ENCODE peak calls at places on chromosomes 12 and 14, in six cellular contexts. One of them, this sample, is unnamed.

GRCh38 chr14:100084591-100084990 is 19.4 kb downstream of the EVL start:
- DNase-seq in neuronal stem cell: no peak
- DNase-seq in mesenchymal stem cell: no peak
- DNase-seq in H1: no peak
- DNase-seq in IMR-90: no peak
- DNase-seq in H9: no peak
- DNase-seq in this sample: no peak

GRCh38 chr12:45231515-45232145 is 15.7 kb downstream of the ANO6 start:
- DNase-seq in mesenchymal stem cell: peak; percentile 73
- DNase-seq in H1: no peak
- DNase-seq in IMR-90: peak; percentile 85
- DNase-seq in neuronal stem cell: no peak
- DNase-seq in H9: no peak
- DNase-seq in this sample: no peak

GRCh38 chr12:58425481-58426392 is 484.4 kb downstream of the ATP23 start:
- DNase-seq in IMR-90: peak; percentile 94
- DNase-seq in H1: no peak
- DNase-seq in mesenchymal stem cell: peak; percentile 94
- DNase-seq in neuronal stem cell: peak; percentile 79
- DNase-seq in H9: peak; percentile 83
- DNase-seq in this sample: peak; percentile 83

GRCh38 chr14:76955575-76956252 is 72.8 kb downstream of the IRF2BPL start:
- DNase-seq in H9: peak; percentile 73
- DNase-seq in neuronal stem cell: no peak
- DNase-seq in mesenchymal stem cell: peak; percentile 96
- DNase-seq in IMR-90: peak; percentile 59
- DNase-seq in H1: no peak
- DNase-seq in this sample: peak; percentile 78

GRCh38 chr12:58159941-58160340 is 218.6 kb downstream of the ATP23 start:
- DNase-seq in neuronal stem cell: no peak
- DNase-seq in H1: no peak
- DNase-seq in mesenchymal stem cell: no peak
- DNase-seq in IMR-90: no peak
- DNase-seq in H9: no peak
- DNase-seq in this sample: no peak

GRCh38 chr14:33545696-33546095 is 405.2 kb downstream of the EGLN3 start:
- DNase-seq in H9: no peak
- DNase-seq in H1: no peak
- DNase-seq in mesenchymal stem cell: no peak
- DNase-seq in IMR-90: no peak
- DNase-seq in neuronal stem cell: no peak
- DNase-seq in this sample: no peak

GRCh38 chr12:41701943-41702601 is 442.6 kb downstream of the GXYLT1 start:
- DNase-seq in neuronal stem cell: no peak
- DNase-seq in H9: no peak
- DNase-seq in mesenchymal stem cell: peak; percentile 6
- DNase-seq in H1: no peak
- DNase-seq in IMR-90: no peak
- DNase-seq in this sample: no peak

GRCh38 chr14:37036669-37037341 is 135.6 kb downstream of the SLC25A21 start:
- DNase-seq in H9: no peak
- DNase-seq in neuronal stem cell: no peak
- DNase-seq in IMR-90: peak; percentile 41
- DNase-seq in mesenchymal stem cell: no peak
- DNase-seq in H1: no peak
- DNase-seq in this sample: no peak

GRCh38 chr14:68816183-68816942 is 23.5 kb upstream of the ZFP36L1 start:
- DNase-seq in H1: peak; percentile 99
- DNase-seq in neuronal stem cell: peak; percentile 91
- DNase-seq in mesenchymal stem cell: peak; percentile 91
- DNase-seq in H9: peak; percentile 89
- DNase-seq in IMR-90: peak; percentile 86
- DNase-seq in this sample: peak; percentile 93

GRCh38 chr14:29037428-29037827 is 270.8 kb downstream of the FOXG1 start:
- DNase-seq in H9: no peak
- DNase-seq in mesenchymal stem cell: peak; percentile 2
- DNase-seq in neuronal stem cell: no peak
- DNase-seq in IMR-90: peak; percentile 79
- DNase-seq in H1: no peak
- DNase-seq in this sample: no peak

GRCh38 chr14:75422169-75422568 is 5.7 kb upstream of the JDP2 start:
- DNase-seq in neuronal stem cell: no peak
- DNase-seq in H9: no peak
- DNase-seq in IMR-90: peak; percentile 92
- DNase-seq in H1: no peak
- DNase-seq in mesenchymal stem cell: peak; percentile 60
- DNase-seq in this sample: no peak

GRCh38 chr12:59595097-59595496 is 732 bp upstream of the SLC16A7 start:
- DNase-seq in IMR-90: no peak
- DNase-seq in H1: no peak
- DNase-seq in neuronal stem cell: no peak
- DNase-seq in mesenchymal stem cell: no peak
- DNase-seq in H9: no peak
- DNase-seq in this sample: no peak

GRCh38 chr14:75123991-75124390 is 2.9 kb downstream of the NEK9 start:
- DNase-seq in IMR-90: peak; percentile 86
- DNase-seq in neuronal stem cell: no peak
- DNase-seq in H1: no peak
- DNase-seq in H9: no peak
- DNase-seq in mesenchymal stem cell: peak; percentile 92
- DNase-seq in this sample: peak; percentile 31

GRCh38 chr12:129083121-129083520 is 229.8 kb downstream of the GLT1D1 start:
- DNase-seq in H9: no peak
- DNase-seq in H1: no peak
- DNase-seq in neuronal stem cell: no peak
- DNase-seq in mesenchymal stem cell: no peak
- DNase-seq in IMR-90: no peak
- DNase-seq in this sample: no peak

GRCh38 chr12:131799828-131800593 is 28.2 kb upstream of the MMP17 start:
- DNase-seq in neuronal stem cell: no peak
- DNase-seq in IMR-90: no peak
- DNase-seq in H1: no peak
- DNase-seq in H9: no peak
- DNase-seq in mesenchymal stem cell: no peak
- DNase-seq in this sample: no peak

GRCh38 chr14:76011959-76012802 is 26.6 kb downstream of the IFT43 start:
- DNase-seq in IMR-90: peak; percentile 87
- DNase-seq in mesenchymal stem cell: peak; percentile 4
- DNase-seq in neuronal stem cell: no peak
- DNase-seq in H1: peak; percentile 47
- DNase-seq in H9: peak; percentile 31
- DNase-seq in this sample: no peak

GRCh38 chr14:94769413-94770250 is at the start of gene GSC:
- DNase-seq in mesenchymal stem cell: peak; percentile 16
- DNase-seq in IMR-90: peak; percentile 5
- DNase-seq in H1: peak; percentile 81
- DNase-seq in neuronal stem cell: no peak
- DNase-seq in H9: peak; percentile 83
- DNase-seq in this sample: peak; percentile 58

GRCh38 chr14:76117789-76118188 is 33.9 kb upstream of the GPATCH2L start:
- DNase-seq in H1: no peak
- DNase-seq in mesenchymal stem cell: no peak
- DNase-seq in IMR-90: no peak
- DNase-seq in H9: no peak
- DNase-seq in neuronal stem cell: no peak
- DNase-seq in this sample: no peak

GRCh38 chr12:52215587-52216031 is 17.4 kb upstream of the KRT7 start:
- DNase-seq in IMR-90: peak; percentile 79
- DNase-seq in mesenchymal stem cell: peak; percentile 43
- DNase-seq in H1: no peak
- DNase-seq in neuronal stem cell: no peak
- DNase-seq in H9: no peak
- DNase-seq in this sample: peak; percentile 72

GRCh38 chr12:54988402-54989054 is 4.0 kb upstream of the TESPA1 start:
- DNase-seq in IMR-90: peak; percentile 15
- DNase-seq in mesenchymal stem cell: peak; percentile 9
- DNase-seq in H1: no peak
- DNase-seq in neuronal stem cell: no peak
- DNase-seq in H9: no peak
- DNase-seq in this sample: no peak

GRCh38 chr12:58920102-58920955 is at the start of gene LRIG3:
- DNase-seq in H9: peak; percentile 85
- DNase-seq in H1: peak; percentile 83
- DNase-seq in neuronal stem cell: peak; percentile 85
- DNase-seq in mesenchymal stem cell: peak; percentile 95
- DNase-seq in IMR-90: peak; percentile 89
- DNase-seq in this sample: peak; percentile 92

DNA sequence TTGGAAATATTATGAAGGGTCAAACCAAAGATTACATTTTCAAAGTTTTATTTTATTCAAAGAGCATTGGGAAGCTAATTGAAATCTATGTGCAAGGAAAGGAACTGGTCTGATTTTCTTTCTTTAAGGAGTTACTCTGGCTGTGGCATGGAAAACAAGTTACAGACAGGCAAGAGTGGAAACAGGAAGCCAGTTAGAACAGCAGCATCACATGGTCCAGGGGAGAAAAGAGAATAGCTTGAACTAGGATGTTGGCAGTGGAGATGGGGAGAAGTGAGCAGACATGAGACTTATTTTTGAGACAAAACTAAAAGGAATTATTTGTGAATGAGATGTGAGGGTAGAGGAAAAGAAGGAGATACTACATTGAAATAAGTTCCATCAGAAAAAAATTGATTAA is 3.4 kb downstream of the OR11G2 start:
- DNase-seq in H9: no peak
- DNase-seq in H1: no peak
- DNase-seq in neuronal stem cell: no peak
- DNase-seq in mesenchymal stem cell: no peak
- DNase-seq in IMR-90: no peak
- DNase-seq in this sample: no peak
- H3K27me3 ChIP-seq in H9: no peaks in the 10 kb centered on the region
- H3K27me3 ChIP-seq in H1: no peaks in the 10 kb centered on the region
- H3K27me3 ChIP-seq in neuronal stem cell: peaks cover 15% of the 10 kb centered on the region
- H3K27me3 ChIP-seq in mesenchymal stem cell: peaks cover 7% of the 10 kb centered on the region
- H3K27me3 ChIP-seq in IMR-90: no peaks in the 10 kb centered on the region
- H3K27me3 ChIP-seq in this sample: no peaks in the 10 kb centered on the region

DNA sequence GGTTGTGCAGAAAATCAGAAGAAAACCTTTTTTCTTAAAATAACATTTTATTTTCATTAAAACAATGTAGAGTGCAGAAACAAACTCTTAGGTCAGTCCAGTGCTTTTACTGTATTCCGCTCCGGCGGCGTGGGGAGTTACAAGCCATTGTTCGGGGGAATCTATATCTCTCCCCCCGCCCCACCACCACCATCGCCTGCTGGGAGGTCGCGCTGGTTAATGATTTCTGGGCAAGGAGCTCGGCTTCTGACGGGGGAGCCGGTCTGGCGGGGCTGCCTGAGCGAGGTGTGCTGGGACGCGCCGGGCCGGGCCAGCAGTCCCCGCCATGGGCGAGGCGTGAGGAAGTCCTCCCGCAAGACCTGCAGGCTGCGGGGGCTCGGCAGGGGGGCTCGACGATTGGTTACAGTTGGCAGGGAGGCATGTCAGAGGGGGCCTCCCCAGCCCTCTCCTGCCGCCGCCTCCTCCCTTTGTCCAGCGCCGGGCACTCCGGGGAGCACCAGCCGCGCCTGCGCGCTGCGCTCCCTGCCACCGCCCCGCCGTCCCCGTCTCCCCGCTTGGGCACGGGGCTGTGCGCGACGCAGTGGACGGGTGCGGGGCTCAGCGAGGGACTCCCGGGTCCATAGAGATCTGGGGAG is 1.0 kb upstream of the DUSP6 start:
- DNase-seq in H1: peak; percentile 89
- DNase-seq in neuronal stem cell: peak; percentile 73
- DNase-seq in H9: peak; percentile 90
- DNase-seq in mesenchymal stem cell: peak; percentile 79
- DNase-seq in IMR-90: peak; percentile 62
- DNase-seq in this sample: peak; percentile 95
- H3K4ac ChIP-seq in H1: no peak overlapping the region
- H3K4ac ChIP-seq in neuronal stem cell: peak overlapping the region; percentile 14
- H3K4ac ChIP-seq in H9: no peak overlapping the region
- H3K4ac ChIP-seq in mesenchymal stem cell: peak overlapping the region; percentile 100
- H3K4ac ChIP-seq in IMR-90: peak overlapping the region; percentile 97
- H3K4ac ChIP-seq in this sample: peak overlapping the region; percentile 66

DNA sequence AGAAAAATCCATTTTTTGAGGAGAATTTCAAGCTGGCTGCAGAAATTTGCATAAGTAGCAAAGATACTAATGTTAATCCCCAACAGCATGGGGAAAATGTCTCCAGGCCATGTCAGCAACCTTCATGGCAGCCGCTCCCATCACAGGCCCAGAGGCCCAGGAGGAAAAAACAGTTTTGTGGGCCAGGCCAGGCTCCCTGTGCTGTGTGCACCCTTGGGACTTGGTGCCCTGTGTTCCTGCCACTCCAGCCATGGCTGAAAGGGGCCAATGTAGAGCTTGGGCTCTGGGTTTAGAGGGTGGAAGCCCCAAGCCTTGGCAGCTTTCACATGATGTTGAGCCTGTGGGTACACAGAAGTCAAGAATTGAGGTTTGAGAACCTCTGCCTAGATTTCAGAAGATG is 76.3 kb downstream of the MGAT4C start:
- DNase-seq in neuronal stem cell: no peak
- DNase-seq in IMR-90: no peak
- DNase-seq in mesenchymal stem cell: no peak
- DNase-seq in H9: no peak
- DNase-seq in H1: no peak
- DNase-seq in this sample: no peak
- H2BK15ac ChIP-seq in neuronal stem cell: no peak overlapping the region
- H2BK15ac ChIP-seq in IMR-90: no peak overlapping the region
- H2BK15ac ChIP-seq in mesenchymal stem cell: no peak overlapping the region
- H2BK15ac ChIP-seq in H9: no peak overlapping the region
- H2BK15ac ChIP-seq in H1: no peak overlapping the region
- H2BK15ac ChIP-seq in this sample: no peak overlapping the region

GRCh38 chr12:108847705-108848104 is 9.7 kb downstream of the SSH1 start:
- DNase-seq in neuronal stem cell: no peak
- DNase-seq in H9: no peak
- DNase-seq in IMR-90: no peak
- DNase-seq in mesenchymal stem cell: no peak
- DNase-seq in H1: no peak
- DNase-seq in this sample: no peak
- H3K27me3 ChIP-seq in neuronal stem cell: no peaks in the 10 kb centered on the region
- H3K27me3 ChIP-seq in H9: no peaks in the 10 kb centered on the region
- H3K27me3 ChIP-seq in IMR-90: no peaks in the 10 kb centered on the region
- H3K27me3 ChIP-seq in mesenchymal stem cell: no peaks in the 10 kb centered on the region
- H3K27me3 ChIP-seq in H1: no peaks in the 10 kb centered on the region
- H3K27me3 ChIP-seq in this sample: no peaks in the 10 kb centered on the region

GRCh38 chr12:50231346-50231745 is 52.0 kb downstream of the LIMA1 start:
- DNase-seq in IMR-90: no peak
- DNase-seq in H1: no peak
- DNase-seq in H9: no peak
- DNase-seq in neuronal stem cell: no peak
- DNase-seq in mesenchymal stem cell: no peak
- DNase-seq in this sample: no peak
- H3K4ac ChIP-seq in IMR-90: no peak overlapping the region
- H3K4ac ChIP-seq in H1: no peak overlapping the region
- H3K4ac ChIP-seq in H9: no peak overlapping the region
- H3K4ac ChIP-seq in neuronal stem cell: no peak overlapping the region
- H3K4ac ChIP-seq in mesenchymal stem cell: no peak overlapping the region
- H3K4ac ChIP-seq in this sample: no peak overlapping the region

This sample was measured in mesendoderm.